ENCODE peak calls at places on chromosomes 5 and 9, in ten cellular contexts. A is IMR-90; P is kidney; S is CD4-positive, alpha-beta memory T cell; V is endothelial cell of umbilical vein; W is PC-3; Z is fibroblast of lung; G is uterus; H is CD8-positive, alpha-beta T cell; M is GM23248. T is an unnamed sample. For H3K4me1, the result is how much of the 10 kb centered on the place peaks cover.

GRCh38 chr5:35771839-35772238 is 84.9 kb upstream of the IL7R start:
- DNase-seq in W (no peak), Z (no peak), A (no peak), G (no peak), M (no peak), S (no peak), V (no peak), P (no peak), H (no peak), T (no peak)

GRCh38 chr9:105359899-105360298 is 87.9 kb upstream of the FSD1L start:
- DNase-seq in Z (peak), A (peak), V (no peak), H (no peak), G (no peak), P (no peak), S (no peak), M (peak), W (no peak), T (no peak)

GRCh38 chr5:42404366-42404765 is 18.9 kb upstream of the GHR start:
- DNase-seq in S (no peak), P (no peak), W (no peak), H (no peak), Z (no peak), G (no peak), M (no peak), V (no peak), A (no peak), T (no peak)

GRCh38 chr9:3900673-3901318 is 375.0 kb upstream of the RFX3 start:
- DNase-seq in A (no peak), S (no peak), V (no peak), P (no peak), W (no peak), Z (no peak), M (no peak), H (no peak), G (no peak), T (no peak)

GRCh38 chr9:69155341-69156030 is 18.6 kb upstream of the TJP2 start:
- DNase-seq in G (no peak), Z (no peak), A (no peak), S (no peak), M (no peak), V (no peak), P (no peak), W (peak), H (no peak), T (no peak)

GRCh38 chr5:147369742-147370374 is 135.0 kb downstream of the STK32A start:
- DNase-seq in W (peak), G (no peak), S (no peak), Z (no peak), H (no peak), A (peak), P (no peak), M (peak), V (peak), T (no peak)

GRCh38 chr9:4489919-4490704 is at the start of gene SLC1A1:
- DNase-seq in S (peak), Z (peak), A (peak), V (peak), W (peak), H (no peak), M (peak), P (peak), G (peak), T (peak)

GRCh38 chr9:17578911-17579793 is at the start of gene SH3GL2:
- DNase-seq in G (peak), P (peak), A (peak), M (peak), W (peak), V (no peak), H (no peak), Z (peak), S (no peak), T (peak)

GRCh38 chr5:68464424-68464823 is 248.9 kb downstream of the PIK3R1 start:
- DNase-seq in P (no peak), G (no peak), H (peak), S (no peak), A (peak), M (peak), V (no peak), W (peak), Z (peak), T (no peak)

GRCh38 chr5:3740546-3741371 is 145.1 kb downstream of the IRX1 start:
- DNase-seq in A (no peak), W (peak), M (no peak), H (no peak), S (no peak), P (peak), Z (peak), G (no peak), V (no peak), T (no peak)

GRCh38 chr9:128142061-128142460 is 7.2 kb upstream of the LCN2 start:
- DNase-seq in M (no peak), A (no peak), V (no peak), Z (no peak), W (no peak), H (no peak), S (peak), G (no peak), P (no peak), T (no peak)

GRCh38 chr5:77683171-77683732 is 44.7 kb upstream of the OTP start:
- DNase-seq in H (no peak), M (peak), V (no peak), G (no peak), W (no peak), S (no peak), P (no peak), Z (peak), A (peak), T (no peak)

GRCh38 chr5:68482199-68482598 is 266.6 kb downstream of the PIK3R1 start:
- DNase-seq in G (no peak), S (no peak), H (no peak), A (peak), Z (no peak), P (no peak), M (no peak), V (no peak), W (no peak), T (no peak)

GRCh38 chr5:22496666-22497065 is 356.5 kb downstream of the CDH12 start:
- DNase-seq in H (no peak), V (no peak), S (no peak), A (no peak), P (no peak), G (no peak), W (no peak), M (no peak), Z (no peak), T (no peak)

GRCh38 chr9:99445377-99445891 is 223.4 kb downstream of the SEC61B start:
- DNase-seq in Z (peak), W (peak), H (no peak), A (peak), G (no peak), S (no peak), P (no peak), V (no peak), M (peak), T (no peak)

GRCh38 chr5:178440163-178440545 is 150.0 kb downstream of the COL23A1 start:
- DNase-seq in V (no peak), P (no peak), A (no peak), M (no peak), Z (no peak), H (no peak), W (no peak), S (no peak), G (no peak), T (no peak)

GRCh38 chr5:178441486-178442270 is 148.5 kb downstream of the COL23A1 start:
- DNase-seq in M (no peak), Z (no peak), G (no peak), A (no peak), W (no peak), H (no peak), S (no peak), V (no peak), P (no peak), T (no peak)

GRCh38 chr5:178445534-178445933 is 144.7 kb downstream of the COL23A1 start:
- DNase-seq in V (no peak), S (no peak), M (no peak), G (no peak), W (no peak), A (no peak), H (no peak), P (no peak), Z (no peak), T (no peak)

GRCh38 chr5:178439411-178440162 is 150.6 kb downstream of the COL23A1 start:
- DNase-seq in M (no peak), H (no peak), V (no peak), W (no peak), G (no peak), A (no peak), Z (no peak), S (no peak), P (no peak), T (no peak)

GRCh38 chr5:178442361-178443256 is 147.6 kb downstream of the COL23A1 start:
- DNase-seq in G (no peak), W (no peak), P (no peak), M (no peak), V (no peak), Z (no peak), A (no peak), H (no peak), S (no peak), T (no peak)
- H3K4me3 ChIP-seq in G (no peak), W (no peak), P (no peak), M (no peak), V (no peak), Z (no peak), A (no peak), H (no peak), S (no peak), T (no peak)

DNA sequence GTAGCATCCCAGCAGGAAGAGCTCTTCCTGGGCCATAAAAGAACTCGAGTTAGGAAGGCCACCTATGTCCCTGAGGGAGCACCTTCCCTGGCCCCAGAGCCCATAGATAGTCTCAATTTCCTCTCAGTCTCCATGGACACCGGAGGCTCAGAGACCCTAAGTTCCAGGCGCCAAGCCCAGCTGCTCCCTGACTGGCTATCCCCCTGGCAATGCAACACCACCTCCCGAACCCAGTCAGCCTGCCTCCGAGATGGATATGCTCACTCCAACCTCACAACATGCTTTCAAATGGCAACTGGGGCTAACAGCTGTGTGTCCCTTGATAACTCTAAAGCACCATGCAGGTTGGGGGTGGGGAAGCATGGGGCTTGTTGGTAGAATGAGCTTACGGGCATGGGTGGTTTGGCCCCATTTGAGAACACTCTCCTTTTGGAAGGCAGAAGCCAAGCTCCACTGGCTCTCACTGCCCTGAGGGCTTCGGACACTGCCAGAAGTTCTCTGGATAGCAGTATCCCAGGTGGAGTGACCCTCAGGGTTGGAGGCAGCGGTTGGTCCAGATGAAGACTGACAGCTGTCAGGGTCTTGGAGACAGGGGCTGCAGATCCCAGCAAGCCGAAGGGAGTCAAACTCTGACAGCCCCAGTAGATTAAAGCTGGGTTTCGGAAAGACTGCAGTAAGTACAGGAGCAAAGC is 165.3 kb downstream of the PAX5 start:
- DNase-seq in G (no peak), P (no peak), V (no peak), S (no peak), A (no peak), Z (no peak), M (no peak), W (no peak), H (no peak), T (no peak)
- H3K27ac ChIP-seq in G (no peak), P (no peak), V (no peak), S (no peak), A (no peak), Z (no peak), M (no peak), W (no peak), H (no peak), T (no peak)

GRCh38 chr9:137679249-137679648 is 60.4 kb downstream of the EHMT1 start:
- DNase-seq in A (no peak), H (no peak), P (no peak), W (no peak), V (peak), G (no peak), Z (no peak), S (no peak), M (no peak), T (no peak)
- H3K4me1 ChIP-seq in A (under half), H (under half), P (under half), W (under half), V (under half), G (under half), Z (under half), S (under half), M (under half), T (under half)

GRCh38 chr5:9094582-9094981 is 451.3 kb downstream of the SEMA5A start:
- DNase-seq in G (no peak), A (peak), S (no peak), H (no peak), M (peak), Z (peak), W (no peak), P (no peak), V (no peak), T (no peak)
- H3K4me3 ChIP-seq in G (no peak), A (no peak), S (no peak), H (no peak), M (no peak), Z (no peak), W (no peak), P (no peak), V (no peak), T (no peak)

GRCh38 chr5:141779642-141780041 is 97.6 kb upstream of the ARAP3 start:
- DNase-seq in Z (peak), V (no peak), H (no peak), P (peak), M (peak), A (peak), S (no peak), G (peak), W (peak), T (no peak)

GRCh38 chr5:141778683-141779082 is 96.7 kb upstream of the ARAP3 start:
- DNase-seq in P (no peak), H (no peak), G (no peak), V (no peak), M (peak), A (no peak), W (no peak), Z (peak), S (no peak), T (no peak)

GRCh38 chr5:141777130-141777529 is 95.1 kb upstream of the ARAP3 start:
- DNase-seq in G (no peak), M (no peak), S (no peak), H (no peak), P (no peak), A (no peak), V (no peak), Z (no peak), W (no peak), T (no peak)

GRCh38 chr5:141777711-141778110 is 95.7 kb upstream of the ARAP3 start:
- DNase-seq in V (no peak), W (no peak), Z (no peak), S (no peak), A (no peak), G (no peak), P (no peak), H (no peak), M (no peak), T (no peak)

DNA sequence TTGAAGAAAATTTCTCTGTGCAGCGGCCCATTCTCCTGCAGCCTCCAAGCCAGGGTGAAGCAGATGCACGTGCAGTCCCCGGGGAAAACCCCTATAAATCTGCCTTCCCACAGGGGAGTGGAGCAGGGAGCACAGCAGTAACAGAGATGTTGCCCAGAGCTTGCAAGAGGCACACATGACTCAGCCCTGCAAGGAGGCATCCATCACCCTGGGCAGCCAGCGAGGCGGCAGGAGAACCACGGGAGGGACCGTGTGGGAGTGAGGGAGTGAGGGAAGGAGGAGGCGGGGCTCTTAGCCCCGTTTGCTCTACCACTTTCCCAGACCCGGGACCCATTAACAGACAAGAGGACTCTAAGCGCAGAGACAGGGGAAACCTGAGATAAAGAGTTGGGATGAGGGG is 96.2 kb upstream of the ARAP3 start:
- DNase-seq in G (peak), M (peak), H (no peak), S (no peak), W (no peak), A (peak), P (peak), Z (peak), V (no peak), T (no peak)
- H3K27ac ChIP-seq in G (peak), M (peak), H (no peak), S (no peak), W (no peak), A (no peak), P (no peak), Z (no peak), V (no peak), T (no peak)